ENCODE peak calls at places on chromosome 13, in eight cellular contexts. A is cardiac muscle cell, C is adipocyte, L is aorta, X is prostate gland, T is uterus, B is tibial nerve, D is GM23248. N is an unnamed sample.
A peak's percentile ranks its signal among the peaks of the same experiment; 100 is the strongest.

GRCh38 chr13:19345916-19346422 is 164.3 kb upstream of the TUBA3C start:
- DNase-seq in L (no peak), X (no peak), B (no peak), A (no peak), D (no peak), C (no peak), T (no peak), N (no peak)

GRCh38 chr13:31433201-31433600 is 233.4 kb downstream of the B3GLCT start:
- DNase-seq in X (no peak), A (no peak), L (no peak), T (no peak), D (peak; percentile 37), B (no peak), C (peak; percentile 72), N (no peak)

GRCh38 chr13:41075034-41075433 is 13.7 kb downstream of the WBP4 start:
- DNase-seq in C (peak; percentile 81), T (no peak), B (no peak), X (peak; percentile 14), A (peak; percentile 66), L (no peak), D (peak; percentile 69), N (no peak)

GRCh38 chr13:20995245-20995829 is 66.0 kb downstream of the LATS2 start:
- DNase-seq in L (no peak), A (no peak), D (no peak), T (no peak), B (no peak), X (no peak), C (no peak), N (no peak)

GRCh38 chr13:39417131-39417530 is 185.9 kb downstream of the LHFPL6 start:
- DNase-seq in L (no peak), B (no peak), D (peak; percentile 22), A (peak; percentile 57), C (peak; percentile 51), X (no peak), T (no peak), N (no peak)

GRCh38 chr13:77779461-77780272 is 82.2 kb downstream of the SLAIN1 start:
- DNase-seq in C (peak; percentile 85), L (peak; percentile 52), D (peak; percentile 76), X (peak; percentile 54), A (peak; percentile 87), T (peak; percentile 35), B (no peak), N (no peak)

GRCh38 chr13:23796546-23796945 is 92.7 kb downstream of the MIPEP start:
- DNase-seq in A (no peak), B (no peak), L (no peak), C (peak; percentile 41), D (no peak), X (no peak), T (no peak), N (no peak)

GRCh38 chr13:67230774-67231480 is 791 bp upstream of the PCDH9 start:
- DNase-seq in A (peak; percentile 79), B (peak; percentile 19), L (peak; percentile 67), D (peak; percentile 72), X (peak; percentile 45), T (peak; percentile 32), C (peak; percentile 90), N (peak; percentile 70)

GRCh38 chr13:77386880-77387606 is 60.1 kb upstream of the MYCBP2 start:
- DNase-seq in T (no peak), L (peak; percentile 68), C (peak; percentile 65), A (peak; percentile 50), B (peak; percentile 23), D (peak; percentile 84), X (no peak), N (peak; percentile 55)

GRCh38 chr13:99617474-99618255 is 116.4 kb downstream of the TM9SF2 start:
- DNase-seq in L (peak; percentile 59), D (peak; percentile 87), C (peak; percentile 81), B (peak; percentile 30), T (no peak), A (peak; percentile 70), X (no peak), N (peak; percentile 34)

GRCh38 chr13:99040536-99041141 is 62.8 kb upstream of the DOCK9 start:
- DNase-seq in B (no peak), X (peak; percentile 9), D (no peak), T (no peak), A (no peak), L (no peak), C (no peak), N (no peak)

GRCh38 chr13:33206425-33206824 is 79.1 kb downstream of the STARD13 start:
- DNase-seq in C (peak; percentile 34), D (peak; percentile 79), A (no peak), L (no peak), T (no peak), X (no peak), B (no peak), N (peak; percentile 59)

GRCh38 chr13:20840590-20840989 is 62.0 kb downstream of the XPO4 start:
- DNase-seq in B (no peak), X (no peak), T (no peak), C (no peak), D (no peak), L (no peak), A (no peak), N (no peak)

GRCh38 chr13:98511435-98511834 is 65.5 kb downstream of the STK24 start:
- DNase-seq in A (no peak), T (no peak), C (no peak), L (no peak), B (no peak), D (no peak), X (no peak), N (no peak)

GRCh38 chr13:78131811-78132210 is 213.2 kb upstream of the EDNRB start:
- DNase-seq in A (peak; percentile 18), D (peak; percentile 45), L (no peak), B (no peak), X (no peak), C (peak; percentile 33), T (no peak), N (no peak)

DNA sequence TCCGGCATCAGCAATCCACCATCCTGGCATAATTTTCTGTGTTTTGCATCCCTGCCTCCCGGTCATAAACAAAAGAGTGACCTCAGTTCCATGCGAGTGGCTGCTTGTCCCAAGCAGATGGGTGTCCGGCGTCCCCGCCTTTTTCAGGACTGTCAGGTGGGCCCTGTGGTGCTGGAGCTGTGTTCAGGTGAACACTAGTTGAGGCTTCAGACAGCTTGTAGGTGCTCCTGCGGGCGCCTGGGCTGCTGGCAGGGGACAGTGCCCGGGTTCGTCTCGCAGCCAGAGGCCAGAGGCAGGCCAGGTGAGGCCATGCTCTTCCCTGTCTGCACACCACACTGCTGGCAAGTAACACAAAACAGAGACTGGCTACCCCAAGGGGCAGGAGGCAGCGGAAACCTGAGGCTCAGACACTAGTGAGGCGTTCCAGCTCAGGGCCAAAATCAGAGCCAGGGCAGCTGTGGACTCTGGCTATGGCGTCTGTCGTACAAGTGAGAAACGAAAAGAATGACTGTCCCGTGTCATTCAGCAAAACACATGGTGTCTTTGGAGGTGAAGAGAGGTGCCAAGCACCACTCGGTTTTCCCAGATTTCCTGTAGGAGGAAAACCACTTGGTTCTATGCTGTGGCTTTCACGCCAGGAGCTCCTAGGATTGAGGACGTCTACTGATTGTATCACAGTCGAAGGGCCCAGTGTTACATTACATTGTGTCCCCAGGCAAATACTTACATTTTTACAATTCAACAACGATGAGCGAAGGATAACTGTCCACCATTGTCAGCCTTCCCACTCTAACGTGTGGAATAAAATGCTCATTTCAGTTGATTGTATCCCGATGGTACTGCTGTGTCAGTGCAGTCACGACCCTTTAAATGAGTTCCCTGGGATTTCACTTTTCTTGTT is 104.0 kb downstream of the ATP11A start:
- DNase-seq in L (no peak), T (peak; percentile 11), C (no peak), B (no peak), D (no peak), X (no peak), A (no peak), N (no peak)
- H3K9me3 ChIP-seq in L (peaks cover 3% of the 10 kb centered on the region), T (no peaks in the 10 kb centered on the region), C (no peaks in the 10 kb centered on the region), B (no peaks in the 10 kb centered on the region), D (no peaks in the 10 kb centered on the region), X (no peaks in the 10 kb centered on the region), A (no peaks in the 10 kb centered on the region), N (no peaks in the 10 kb centered on the region)

GRCh38 chr13:106286811-106287210 is 248.7 kb downstream of the EFNB2 start:
- DNase-seq in X (no peak), T (no peak), A (no peak), D (no peak), B (no peak), C (no peak), L (no peak), N (no peak)
- H3K4me3 ChIP-seq in X (no peak overlapping the region), T (no peak overlapping the region), A (no peak overlapping the region), D (no peak overlapping the region), B (no peak overlapping the region), C (no peak overlapping the region), L (no peak overlapping the region), N (no peak overlapping the region)

GRCh38 chr13:110416131-110416584 is 109.1 kb downstream of the COL4A2 start:
- DNase-seq in B (no peak), A (peak; percentile 50), L (no peak), D (peak; percentile 74), T (peak; percentile 64), X (no peak), C (peak; percentile 78), N (no peak)

GRCh38 chr13:110415669-110416068 is 108.6 kb downstream of the COL4A2 start:
- DNase-seq in D (peak; percentile 49), C (no peak), B (no peak), A (no peak), X (no peak), T (peak; percentile 46), L (no peak), N (peak; percentile 19)

GRCh38 chr13:110418944-110419343 is 111.9 kb downstream of the COL4A2 start:
- DNase-seq in D (no peak), B (no peak), A (no peak), X (no peak), T (no peak), C (no peak), L (peak; percentile 44), N (no peak)

GRCh38 chr13:110419391-110419791 is 112.3 kb downstream of the COL4A2 start:
- DNase-seq in X (no peak), A (no peak), L (no peak), D (no peak), T (no peak), B (no peak), C (no peak), N (no peak)

GRCh38 chr13:110417537-110417908 is 110.4 kb downstream of the COL4A2 start:
- DNase-seq in X (no peak), L (peak; percentile 48), C (no peak), T (no peak), D (peak; percentile 46), A (no peak), B (no peak), N (no peak)
- H3K27me3 ChIP-seq in X (no peaks in the 10 kb centered on the region), L (no peaks in the 10 kb centered on the region), C (no peaks in the 10 kb centered on the region), T (no peaks in the 10 kb centered on the region), D (no peaks in the 10 kb centered on the region), A (no peaks in the 10 kb centered on the region), B (no peaks in the 10 kb centered on the region), N (no peaks in the 10 kb centered on the region)

DNA sequence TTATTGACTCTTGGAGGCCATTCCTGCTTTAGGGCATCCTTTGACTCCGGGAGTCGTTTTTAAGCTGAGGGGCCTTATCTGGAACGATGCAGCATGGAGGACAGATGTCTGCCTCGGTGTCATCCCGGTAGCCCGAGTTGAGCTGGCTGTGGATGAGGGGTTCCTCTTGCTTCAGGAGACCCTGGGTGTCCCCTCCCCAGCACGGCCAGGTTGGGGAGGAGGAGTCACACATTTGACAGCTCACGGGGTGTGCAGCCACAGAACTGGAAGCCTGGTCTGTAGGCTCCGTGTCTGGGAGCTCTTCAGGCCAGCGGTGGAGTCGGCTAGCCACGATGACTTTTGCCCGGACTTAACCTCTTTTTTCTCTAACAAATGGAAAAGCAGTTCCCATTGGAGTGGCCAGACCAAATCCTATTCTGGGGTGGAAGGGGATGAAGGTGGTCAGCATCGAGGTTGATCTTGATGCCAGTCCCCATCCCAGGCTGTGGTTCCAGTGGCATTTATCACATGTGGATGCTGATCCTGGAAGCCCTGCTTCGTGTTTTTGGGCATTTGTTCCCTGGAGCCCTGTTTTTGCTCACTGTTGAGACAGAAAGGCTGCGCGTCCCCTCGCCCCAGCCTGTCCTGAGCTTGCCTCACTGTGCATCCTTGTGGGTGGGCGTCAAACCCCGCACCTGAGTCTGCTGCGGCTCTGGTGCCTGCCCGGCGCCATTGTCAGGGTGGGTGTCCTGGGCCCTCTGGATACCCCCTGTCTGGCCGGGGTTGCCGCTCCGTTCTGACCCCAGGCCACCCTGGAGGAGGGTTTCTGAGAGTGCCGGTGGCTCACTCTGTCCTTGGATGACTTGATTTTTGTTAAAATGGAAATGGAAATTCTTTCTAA is 12.0 kb downstream of the TFDP1 start:
- DNase-seq in D (no peak), C (no peak), X (no peak), T (peak; percentile 4), B (no peak), A (no peak), L (no peak), N (no peak)
- H3K9me3 ChIP-seq in D (no peaks in the 10 kb centered on the region), C (no peaks in the 10 kb centered on the region), X (no peaks in the 10 kb centered on the region), T (no peaks in the 10 kb centered on the region), B (peaks cover 5% of the 10 kb centered on the region), A (no peaks in the 10 kb centered on the region), L (no peaks in the 10 kb centered on the region), N (no peaks in the 10 kb centered on the region)